ENCODE peak calls at places on chromosomes 4 and X, in four cellular contexts. One of them, this sample, is unnamed. For H3K4me1, the result is how much of the 10 kb centered on the place peaks cover.

GRCh38 chrX:123173833-123174232 is 10.2 kb upstream of the GRIA3 start:
- DNase-seq in lung: no peak
- DNase-seq in psoas muscle: no peak
- DNase-seq in CD4-positive, CD25-positive, alpha-beta regulatory T cell: peak
- DNase-seq in this sample: no peak

GRCh38 chr4:21113496-21114213 is 413.4 kb downstream of the PACRGL start:
- DNase-seq in CD4-positive, CD25-positive, alpha-beta regulatory T cell: no peak
- DNase-seq in lung: no peak
- DNase-seq in psoas muscle: no peak
- DNase-seq in this sample: peak

GRCh38 chr4:77336411-77337142 is 179.6 kb downstream of the CCNG2 start:
- DNase-seq in psoas muscle: no peak
- DNase-seq in lung: no peak
- DNase-seq in CD4-positive, CD25-positive, alpha-beta regulatory T cell: no peak
- DNase-seq in this sample: peak

GRCh38 chr4:144374065-144374464 is 233.5 kb upstream of the GYPA start:
- DNase-seq in lung: no peak
- DNase-seq in CD4-positive, CD25-positive, alpha-beta regulatory T cell: peak
- DNase-seq in psoas muscle: no peak
- DNase-seq in this sample: no peak

GRCh38 chrX:52368368-52369055 is at the start of gene XAGE2:
- DNase-seq in CD4-positive, CD25-positive, alpha-beta regulatory T cell: no peak
- DNase-seq in lung: no peak
- DNase-seq in psoas muscle: no peak
- DNase-seq in this sample: no peak

GRCh38 chrX:28922106-28922505 is 334.9 kb downstream of the IL1RAPL1 start:
- DNase-seq in CD4-positive, CD25-positive, alpha-beta regulatory T cell: no peak
- DNase-seq in lung: no peak
- DNase-seq in psoas muscle: no peak
- DNase-seq in this sample: no peak

GRCh38 chr4:152485726-152486276 is 50.1 kb downstream of the FBXW7 start:
- DNase-seq in psoas muscle: no peak
- DNase-seq in CD4-positive, CD25-positive, alpha-beta regulatory T cell: peak
- DNase-seq in lung: no peak
- DNase-seq in this sample: peak

GRCh38 chrX:153820601-153821000 is 9.7 kb downstream of the PDZD4 start:
- DNase-seq in lung: no peak
- DNase-seq in CD4-positive, CD25-positive, alpha-beta regulatory T cell: no peak
- DNase-seq in psoas muscle: no peak
- DNase-seq in this sample: no peak

GRCh38 chr4:140253556-140254027 is 99.6 kb upstream of the MAML3 start:
- DNase-seq in lung: no peak
- DNase-seq in psoas muscle: no peak
- DNase-seq in CD4-positive, CD25-positive, alpha-beta regulatory T cell: no peak
- DNase-seq in this sample: no peak

GRCh38 chrX:129523076-129524055 is at the start of gene SMARCA1:
- DNase-seq in lung: peak
- DNase-seq in CD4-positive, CD25-positive, alpha-beta regulatory T cell: no peak
- DNase-seq in psoas muscle: peak
- DNase-seq in this sample: no peak
- H3K4me3 ChIP-seq in lung: peak
- H3K4me3 ChIP-seq in CD4-positive, CD25-positive, alpha-beta regulatory T cell: no peak
- H3K4me3 ChIP-seq in psoas muscle: peak
- H3K4me3 ChIP-seq in this sample: peak

GRCh38 chrX:74534569-74535038 is 79.8 kb downstream of the RLIM start:
- DNase-seq in psoas muscle: no peak
- DNase-seq in lung: no peak
- DNase-seq in CD4-positive, CD25-positive, alpha-beta regulatory T cell: no peak
- DNase-seq in this sample: peak
- H3K27ac ChIP-seq in psoas muscle: peak
- H3K27ac ChIP-seq in lung: no peak
- H3K27ac ChIP-seq in CD4-positive, CD25-positive, alpha-beta regulatory T cell: no peak
- H3K27ac ChIP-seq in this sample: no peak

GRCh38 chr4:2489081-2489805 is 20.3 kb downstream of the RNF4 start:
- DNase-seq in lung: no peak
- DNase-seq in CD4-positive, CD25-positive, alpha-beta regulatory T cell: no peak
- DNase-seq in psoas muscle: no peak
- DNase-seq in this sample: no peak

GRCh38 chr4:2486981-2487380 is 18.1 kb downstream of the RNF4 start:
- DNase-seq in psoas muscle: no peak
- DNase-seq in lung: no peak
- DNase-seq in CD4-positive, CD25-positive, alpha-beta regulatory T cell: no peak
- DNase-seq in this sample: no peak

GRCh38 chr4:2489841-2490552 is 21.1 kb downstream of the RNF4 start:
- DNase-seq in psoas muscle: no peak
- DNase-seq in CD4-positive, CD25-positive, alpha-beta regulatory T cell: no peak
- DNase-seq in lung: no peak
- DNase-seq in this sample: no peak

GRCh38 chr4:2484993-2485392 is 16.1 kb downstream of the RNF4 start:
- DNase-seq in psoas muscle: peak
- DNase-seq in CD4-positive, CD25-positive, alpha-beta regulatory T cell: peak
- DNase-seq in lung: peak
- DNase-seq in this sample: no peak

DNA sequence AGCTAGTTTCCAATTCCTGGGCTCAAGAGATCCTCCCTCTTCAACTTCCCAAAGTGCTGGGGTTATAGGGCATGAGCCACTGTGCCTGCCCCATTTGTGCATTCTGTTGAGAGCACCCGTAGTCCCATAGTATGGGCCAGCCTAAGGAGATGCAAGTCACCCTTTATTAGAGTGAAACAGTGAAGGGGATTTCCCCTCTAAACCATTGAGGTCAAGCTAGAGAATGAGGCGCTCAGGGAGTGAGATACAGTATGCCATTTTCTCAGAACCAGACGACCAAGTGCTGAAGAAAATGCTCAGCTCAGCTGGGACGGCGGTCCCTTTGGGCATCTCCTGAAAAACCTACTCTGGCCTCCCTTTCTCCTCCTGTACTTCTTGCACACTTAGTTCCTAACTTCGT is 18.7 kb downstream of the RNF4 start:
- DNase-seq in psoas muscle: no peak
- DNase-seq in lung: no peak
- DNase-seq in CD4-positive, CD25-positive, alpha-beta regulatory T cell: no peak
- DNase-seq in this sample: no peak
- H3K4me1 ChIP-seq in psoas muscle: under half
- H3K4me1 ChIP-seq in lung: under half
- H3K4me1 ChIP-seq in CD4-positive, CD25-positive, alpha-beta regulatory T cell: half or more
- H3K4me1 ChIP-seq in this sample: under half

GRCh38 chrX:108299704-108300103 is 138.5 kb downstream of the COL4A6 start:
- DNase-seq in psoas muscle: no peak
- DNase-seq in CD4-positive, CD25-positive, alpha-beta regulatory T cell: no peak
- DNase-seq in lung: no peak
- DNase-seq in this sample: no peak
- H3K4me3 ChIP-seq in psoas muscle: no peak
- H3K4me3 ChIP-seq in CD4-positive, CD25-positive, alpha-beta regulatory T cell: no peak
- H3K4me3 ChIP-seq in lung: no peak
- H3K4me3 ChIP-seq in this sample: no peak

DNA sequence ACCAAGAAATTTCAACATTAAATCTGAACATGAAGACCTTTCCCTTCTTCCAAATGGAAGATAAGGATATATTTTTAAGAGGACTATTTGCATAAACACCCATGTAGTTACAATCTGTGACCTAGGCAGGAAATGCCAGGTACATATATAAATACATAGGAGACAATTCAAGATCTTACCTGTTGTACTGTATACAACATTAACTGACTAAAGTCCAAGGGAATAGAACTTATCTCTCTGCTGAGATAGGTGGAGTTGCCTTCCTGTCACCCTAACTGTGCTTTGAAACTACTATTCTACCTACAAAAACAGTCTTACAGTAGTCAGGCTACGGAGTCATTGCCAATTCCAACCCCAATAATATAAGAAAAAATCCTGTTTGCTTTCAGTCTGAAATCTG is 106.3 kb downstream of the CHRNA9 start:
- DNase-seq in CD4-positive, CD25-positive, alpha-beta regulatory T cell: no peak
- DNase-seq in lung: no peak
- DNase-seq in psoas muscle: no peak
- DNase-seq in this sample: no peak
- H3K27ac ChIP-seq in CD4-positive, CD25-positive, alpha-beta regulatory T cell: no peak
- H3K27ac ChIP-seq in lung: no peak
- H3K27ac ChIP-seq in psoas muscle: no peak
- H3K27ac ChIP-seq in this sample: no peak